ENCODE peak calls at places on chromosome 9, in five cellular contexts. X is activated CD8-positive, alpha-beta memory T cell treated with anti-CD3 and anti-CD28 coated beads, Interleukin-2, amount 50 U/mL, for 48 hours; F is RPMI7951; U is memory B cell; I is stimulated activated CD8-positive, alpha-beta memory T cell treated with anti-CD3 and anti-CD28 coated beads, Interleukin-15, amount 100 ng/mL, for 4 hours. B is an unnamed sample.

GRCh38 chr9:13915591-13916301 is 398.2 kb downstream of the NFIB start:
- DNase-seq in X (no peak), F (no peak), U (no peak), I (no peak), B (no peak)

GRCh38 chr9:82295177-82295576 is 306.6 kb downstream of the SPATA31D1 start:
- DNase-seq in X (no peak), F (no peak), U (no peak), I (no peak), B (no peak)

GRCh38 chr9:76905984-76906861 is at the start of gene PRUNE2:
- DNase-seq in X (peak), F (peak), U (no peak), I (no peak), B (peak)

GRCh38 chr9:136855461-136856077 is 3.4 kb downstream of the MAMDC4 start:
- DNase-seq in X (peak), F (no peak), U (no peak), I (no peak), B (peak)

GRCh38 chr9:126448136-126448535 is 121.5 kb downstream of the MVB12B start:
- DNase-seq in X (peak), F (no peak), U (no peak), I (no peak), B (no peak)

GRCh38 chr9:113568081-113568435 is 104.5 kb downstream of the RGS3 start:
- DNase-seq in X (no peak), F (no peak), U (no peak), I (no peak), B (no peak)

GRCh38 chr9:27183701-27184100 is 74.7 kb downstream of the TEK start:
- DNase-seq in X (no peak), F (peak), U (no peak), I (no peak), B (no peak)

GRCh38 chr9:68610016-68610415 is 69.3 kb upstream of the TMEM252 start:
- DNase-seq in X (no peak), F (no peak), U (no peak), I (no peak), B (no peak)

GRCh38 chr9:134419684-134420076 is 93.4 kb downstream of the RXRA start:
- DNase-seq in X (no peak), F (no peak), U (no peak), I (no peak), B (no peak)

GRCh38 chr9:9893837-9894236 is 719.0 kb downstream of the PTPRD start:
- DNase-seq in X (no peak), F (no peak), U (no peak), I (no peak), B (no peak)

B was measured in osteoblast.